ENCODE peak calls at places on chromosomes 13 and 19, in four cellular contexts. One of them, this sample, is unnamed.

GRCh38 chr19:11887618-11888531 is at the start of gene ZNF69:
- DNase-seq in K562: peak; percentile 84
- DNase-seq in GM12878: no peak
- DNase-seq in HepG2: peak; percentile 92
- DNase-seq in this sample: peak; percentile 98

GRCh38 chr19:41799444-41800000 is 3.1 kb downstream of the CEACAM3 start:
- DNase-seq in GM12878: no peak
- DNase-seq in K562: no peak
- DNase-seq in HepG2: peak; percentile 11
- DNase-seq in this sample: no peak

GRCh38 chr19:55620410-55620809 is 4.0 kb downstream of the ZNF784 start:
- DNase-seq in K562: no peak
- DNase-seq in GM12878: no peak
- DNase-seq in HepG2: no peak
- DNase-seq in this sample: no peak

GRCh38 chr13:90447034-90447734 is 900.3 kb upstream of the MIR17HG start:
- DNase-seq in K562: no peak
- DNase-seq in HepG2: no peak
- DNase-seq in GM12878: no peak
- DNase-seq in this sample: no peak

GRCh38 chr13:79307866-79308298 is 98.2 kb downstream of the RBM26 start:
- DNase-seq in K562: no peak
- DNase-seq in HepG2: no peak
- DNase-seq in GM12878: no peak
- DNase-seq in this sample: no peak

GRCh38 chr13:105410602-105411001 is 1124.9 kb downstream of the EFNB2 start:
- DNase-seq in GM12878: no peak
- DNase-seq in K562: peak; percentile 21
- DNase-seq in HepG2: peak; percentile 7
- DNase-seq in this sample: peak; percentile 83

GRCh38 chr13:50422181-50423148 is 407.2 kb downstream of the KCNRG start:
- DNase-seq in K562: peak; percentile 78
- DNase-seq in GM12878: no peak
- DNase-seq in HepG2: no peak
- DNase-seq in this sample: no peak

GRCh38 chr19:14155371-14155770 is 19.0 kb upstream of the ASF1B start:
- DNase-seq in GM12878: no peak
- DNase-seq in HepG2: no peak
- DNase-seq in K562: no peak
- DNase-seq in this sample: no peak

GRCh38 chr13:23754506-23754905 is 134.7 kb downstream of the MIPEP start:
- DNase-seq in HepG2: peak; percentile 20
- DNase-seq in K562: no peak
- DNase-seq in GM12878: no peak
- DNase-seq in this sample: no peak

GRCh38 chr19:49912965-49913685 is 15.9 kb upstream of the ATF5 start:
- DNase-seq in HepG2: peak; percentile 44
- DNase-seq in K562: peak; percentile 54
- DNase-seq in GM12878: no peak
- DNase-seq in this sample: peak; percentile 66

GRCh38 chr13:95924389-95924994 is 128.7 kb downstream of the UGGT2 start:
- DNase-seq in K562: no peak
- DNase-seq in HepG2: peak; percentile 41
- DNase-seq in GM12878: no peak
- DNase-seq in this sample: no peak

GRCh38 chr13:24763596-24764275 is at the start of gene RNF17:
- DNase-seq in HepG2: no peak
- DNase-seq in K562: no peak
- DNase-seq in GM12878: no peak
- DNase-seq in this sample: no peak

GRCh38 chr19:48926909-48927308 is 6.6 kb upstream of the DHDH start:
- DNase-seq in K562: peak; percentile 85
- DNase-seq in GM12878: no peak
- DNase-seq in HepG2: no peak
- DNase-seq in this sample: no peak

GRCh38 chr19:41880329-41880708 is 2.7 kb upstream of the ARHGEF1 start:
- DNase-seq in GM12878: no peak
- DNase-seq in K562: no peak
- DNase-seq in HepG2: no peak
- DNase-seq in this sample: no peak

GRCh38 chr19:10478903-10479384 is 24.2 kb downstream of the KEAP1 start:
- DNase-seq in HepG2: peak; percentile 31
- DNase-seq in GM12878: no peak
- DNase-seq in K562: peak; percentile 96
- DNase-seq in this sample: peak; percentile 94

DNA sequence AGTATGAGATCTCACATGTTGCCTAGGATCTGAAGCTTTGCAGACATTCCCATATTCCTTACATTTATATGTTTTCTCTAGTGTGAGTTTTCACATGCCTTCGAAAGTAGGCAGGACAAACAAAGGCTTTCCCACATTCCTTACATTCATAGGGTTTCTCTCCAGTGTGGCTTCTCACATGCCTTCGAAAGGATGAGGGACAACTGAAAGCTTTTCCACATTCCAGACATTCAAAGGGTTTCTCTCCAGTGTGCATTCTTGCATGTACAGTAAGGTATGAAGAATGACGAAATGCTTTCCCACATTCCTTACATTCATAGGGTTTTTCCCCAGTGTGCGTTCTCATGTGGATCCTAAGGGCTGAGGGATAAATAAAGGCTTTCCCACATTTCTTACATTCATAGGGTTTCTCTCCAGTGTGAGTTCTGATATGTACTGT is 14.2 kb downstream of the ZNF699 start:
- DNase-seq in K562: no peak
- DNase-seq in GM12878: no peak
- DNase-seq in HepG2: no peak
- DNase-seq in this sample: no peak
- TF ChIP-seq TCF7 in K562: no peak
- TF ChIP-seq TCF7 in GM12878: no peak
- TF ChIP-seq TCF7 in HepG2: no peak
- TF ChIP-seq TCF7 in this sample: no peak

DNA sequence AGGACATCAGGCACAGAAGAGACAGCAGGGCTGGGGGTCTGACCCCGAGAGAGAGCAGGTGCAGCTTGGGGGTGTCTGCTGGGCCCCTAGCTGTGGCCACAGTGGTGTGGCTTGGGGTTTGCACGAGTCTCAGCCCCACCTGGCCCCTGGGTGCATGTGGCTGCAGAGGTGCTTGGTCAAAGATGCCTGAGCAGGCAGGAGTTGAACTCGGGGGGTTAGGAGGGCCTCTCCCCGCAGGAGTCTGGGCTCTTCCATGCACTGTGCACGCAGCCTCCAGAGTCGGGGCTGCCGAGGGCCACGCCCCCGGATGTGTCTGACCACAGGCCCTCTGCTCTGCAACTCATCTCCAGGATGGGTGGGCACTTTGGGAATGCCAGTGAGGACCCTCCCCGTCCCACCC is 91.5 kb upstream of the MCF2L start:
- DNase-seq in HepG2: no peak
- DNase-seq in GM12878: no peak
- DNase-seq in K562: no peak
- DNase-seq in this sample: no peak
- TF ChIP-seq ATF2 in HepG2: no peak
- TF ChIP-seq ATF2 in GM12878: no peak
- TF ChIP-seq ATF2 in K562: no peak
- TF ChIP-seq ATF2 in this sample: no peak

GRCh38 chr13:18944501-18945068 is 237.0 kb downstream of the TUBA3C start:
- DNase-seq in K562: no peak
- DNase-seq in GM12878: no peak
- DNase-seq in HepG2: no peak
- DNase-seq in this sample: no peak
- TF ChIP-seq TCF7 in K562: no peak
- TF ChIP-seq TCF7 in GM12878: no peak
- TF ChIP-seq TCF7 in HepG2: no peak
- TF ChIP-seq TCF7 in this sample: no peak

DNA sequence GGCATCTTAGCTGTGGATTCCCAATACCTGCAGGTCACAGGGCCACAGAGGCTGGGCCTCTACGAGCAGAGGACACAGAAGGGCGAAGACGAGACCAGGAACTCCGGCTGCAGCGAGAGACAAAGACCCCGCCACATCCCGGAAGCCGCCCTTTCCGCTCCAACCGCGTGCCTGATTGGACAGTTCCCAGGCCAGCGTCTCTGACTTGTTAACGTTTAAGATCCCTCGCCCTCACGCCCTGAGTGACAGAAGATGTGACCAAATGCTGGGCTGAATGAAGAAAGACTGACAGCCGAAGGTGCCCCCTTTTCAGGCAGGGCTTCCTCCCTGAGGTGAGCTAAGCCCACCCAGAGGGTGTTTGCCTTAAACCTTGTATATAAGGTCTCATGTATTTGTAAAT is at the start of gene ZNF98:
- DNase-seq in K562: no peak
- DNase-seq in HepG2: no peak
- DNase-seq in GM12878: no peak
- DNase-seq in this sample: no peak
- TF ChIP-seq ATF2 in K562: no peak
- TF ChIP-seq ATF2 in HepG2: no peak
- TF ChIP-seq ATF2 in GM12878: no peak
- TF ChIP-seq ATF2 in this sample: no peak

GRCh38 chr19:37999309-38000213 is 92.6 kb downstream of the SIPA1L3 start:
- DNase-seq in GM12878: no peak
- DNase-seq in K562: no peak
- DNase-seq in HepG2: no peak
- DNase-seq in this sample: no peak
- TF ChIP-seq TCF7 in GM12878: no peak
- TF ChIP-seq TCF7 in K562: no peak
- TF ChIP-seq TCF7 in HepG2: no peak
- TF ChIP-seq TCF7 in this sample: no peak

GRCh38 chr19:31214997-31215396 is 134.2 kb downstream of the TSHZ3 start:
- DNase-seq in GM12878: no peak
- DNase-seq in HepG2: no peak
- DNase-seq in K562: no peak
- DNase-seq in this sample: no peak
- TF ChIP-seq ATF2 in GM12878: no peak
- TF ChIP-seq ATF2 in HepG2: no peak
- TF ChIP-seq ATF2 in K562: no peak
- TF ChIP-seq ATF2 in this sample: no peak

DNA sequence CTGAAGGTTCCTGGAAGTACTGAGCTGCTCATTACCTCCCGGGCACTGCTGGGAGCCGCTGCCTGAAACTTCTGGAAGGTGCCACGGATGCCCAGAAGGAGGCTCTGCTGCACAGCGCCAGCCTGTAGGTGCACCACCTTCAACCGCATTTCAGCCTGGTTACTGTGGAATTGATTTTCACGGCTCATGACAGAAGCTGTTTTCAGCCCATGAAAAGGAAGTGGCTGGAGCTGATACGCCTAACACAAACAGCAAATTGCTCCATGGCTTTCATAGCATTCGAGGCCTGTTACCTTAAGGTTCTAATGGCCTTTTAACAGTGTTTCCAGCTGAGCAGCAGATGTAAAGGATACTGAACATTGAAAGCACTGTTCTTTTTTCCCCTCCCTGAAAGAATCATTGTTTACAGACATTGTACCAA is 22.0 kb downstream of the GPC6 start:
- DNase-seq in K562: peak; percentile 55
- DNase-seq in GM12878: no peak
- DNase-seq in HepG2: peak; percentile 92
- DNase-seq in this sample: peak; percentile 61
- TF ChIP-seq TCF7 in K562: no peak
- TF ChIP-seq TCF7 in GM12878: no peak
- TF ChIP-seq TCF7 in HepG2: peak; percentile 27
- TF ChIP-seq TCF7 in this sample: no peak

DNA sequence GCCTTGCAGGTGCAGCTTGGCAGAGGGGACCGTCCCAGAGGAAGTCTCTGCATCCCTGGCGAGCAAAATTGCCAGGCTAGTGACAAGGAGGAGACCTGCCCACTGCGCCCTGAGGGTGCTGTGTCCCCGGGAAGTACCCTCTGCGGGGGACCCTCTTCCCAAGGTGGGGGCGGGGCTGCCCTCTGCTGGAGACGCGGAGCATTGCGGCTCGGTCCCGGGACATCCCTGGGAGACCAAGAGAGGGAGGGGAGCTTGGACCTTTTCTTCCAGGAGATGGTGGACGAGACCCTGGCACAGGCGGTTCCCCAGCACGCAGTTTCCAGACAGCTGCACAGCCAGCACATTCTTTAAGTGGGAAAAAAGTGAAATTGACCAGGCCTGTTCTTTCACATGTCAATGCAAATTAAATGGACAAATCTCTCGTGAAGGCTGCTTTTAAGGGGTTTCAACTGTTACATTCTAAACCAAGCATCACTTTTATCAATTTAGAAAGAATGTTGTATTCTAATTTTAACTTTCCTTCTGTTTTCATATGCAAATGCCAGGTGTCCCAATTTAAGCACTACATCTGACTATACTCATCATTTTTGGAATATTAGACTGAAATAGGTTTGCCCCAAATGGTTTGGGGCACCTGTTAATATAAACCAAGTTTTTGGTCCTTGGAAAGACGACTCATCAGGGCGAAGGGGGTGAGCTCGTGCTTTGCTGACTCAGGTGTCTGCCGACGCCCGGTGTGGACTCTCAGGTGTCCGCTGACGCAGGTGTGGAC is 60.7 kb downstream of the MCF2L start:
- DNase-seq in GM12878: no peak
- DNase-seq in HepG2: peak; percentile 25
- DNase-seq in K562: peak; percentile 46
- DNase-seq in this sample: peak; percentile 90
- TF ChIP-seq ATF2 in GM12878: no peak
- TF ChIP-seq ATF2 in HepG2: no peak
- TF ChIP-seq ATF2 in K562: no peak
- TF ChIP-seq ATF2 in this sample: no peak

GRCh38 chr13:70339738-70340137 is 231.5 kb upstream of the KLHL1 start:
- DNase-seq in HepG2: peak; percentile 21
- DNase-seq in GM12878: no peak
- DNase-seq in K562: peak; percentile 0
- DNase-seq in this sample: peak; percentile 43
- TF ChIP-seq TCF7 in HepG2: no peak
- TF ChIP-seq TCF7 in GM12878: no peak
- TF ChIP-seq TCF7 in K562: no peak
- TF ChIP-seq TCF7 in this sample: no peak